ENCODE peak calls at places on chromosomes 11 and 22, in six cellular contexts. H, K, P, E, A and B are unnamed samples.

GRCh38 chr11:75925785-75926164 is 110.8 kb downstream of the UVRAG start:
- DNase-seq in H (no peak), K (no peak), P (no peak), E (no peak), A (peak), B (no peak)

GRCh38 chr11:85809881-85810280 is 1.1 kb downstream of the SYTL2 start:
- DNase-seq in H (no peak), K (no peak), P (no peak), E (peak), A (no peak), B (no peak)

GRCh38 chr11:71940561-71941219 is 11.8 kb downstream of the RNF121 start:
- DNase-seq in H (no peak), K (no peak), P (no peak), E (no peak), A (no peak), B (no peak)

GRCh38 chr11:86696004-86696403 is 23.6 kb upstream of the ME3 start:
- DNase-seq in H (no peak), K (no peak), P (no peak), E (peak), A (peak), B (no peak)

GRCh38 chr11:35484435-35484834 is 41.0 kb downstream of the PAMR1 start:
- DNase-seq in H (no peak), K (no peak), P (no peak), E (peak), A (peak), B (no peak)

GRCh38 chr11:112965601-112966125 is 4.4 kb downstream of the NCAM1 start:
- DNase-seq in H (no peak), K (no peak), P (no peak), E (no peak), A (no peak), B (peak)

GRCh38 chr11:65651589-65652510 is 10.9 kb downstream of the RELA start:
- DNase-seq in H (no peak), K (no peak), P (no peak), E (no peak), A (peak), B (no peak)

GRCh38 chr11:69894126-69895047 is 75.2 kb upstream of the FGF3 start:
- DNase-seq in H (no peak), K (no peak), P (no peak), E (no peak), A (no peak), B (no peak)

GRCh38 chr11:112321521-112322172 is 61.0 kb upstream of the PLET1 start:
- DNase-seq in H (no peak), K (no peak), P (no peak), E (peak), A (peak), B (peak)

GRCh38 chr22:24146190-24146616 is 35.1 kb upstream of the SUSD2 start:
- DNase-seq in H (no peak), K (no peak), P (no peak), E (peak), A (peak), B (no peak)

GRCh38 chr11:69444381-69445130 is 36.9 kb upstream of the LINC01488 start:
- DNase-seq in H (no peak), K (no peak), P (no peak), E (peak), A (peak), B (no peak)

GRCh38 chr22:39237276-39238123 is 7.3 kb downstream of the PDGFB start:
- DNase-seq in H (no peak), K (no peak), P (no peak), E (no peak), A (no peak), B (no peak)

GRCh38 chr11:76604081-76604601 is 66.4 kb downstream of the LRRC32 start:
- DNase-seq in H (no peak), K (no peak), P (no peak), E (no peak), A (no peak), B (no peak)

GRCh38 chr11:61111786-61112517 is 9.7 kb downstream of the CD5 start:
- DNase-seq in H (no peak), K (no peak), P (no peak), E (no peak), A (no peak), B (no peak)

GRCh38 chr22:48926663-48927062 is 901.0 kb downstream of the BRD1 start:
- DNase-seq in H (no peak), K (no peak), P (no peak), E (no peak), A (no peak), B (no peak)

GRCh38 chr22:23219787-23220484 is 39.6 kb downstream of the BCR start:
- DNase-seq in H (no peak), K (no peak), P (no peak), E (peak), A (peak), B (no peak)

GRCh38 chr11:118646393-118646792 is 33.1 kb downstream of the TREH start:
- DNase-seq in H (no peak), K (no peak), P (no peak), E (no peak), A (no peak), B (no peak)

GRCh38 chr11:17413414-17414316 is 25.2 kb upstream of the KCNJ11 start:
- DNase-seq in H (no peak), K (no peak), P (no peak), E (no peak), A (no peak), B (peak)

GRCh38 chr11:5476184-5476819 is 12.2 kb upstream of the OR52D1 start:
- DNase-seq in H (no peak), K (no peak), P (no peak), E (peak), A (peak), B (peak)

GRCh38 chr11:32088117-32088941 is 2.5 kb upstream of the RCN1 start:
- DNase-seq in H (no peak), K (no peak), P (no peak), E (peak), A (peak), B (peak)

GRCh38 chr11:111911563-111912401 is at the start of gene CRYAB:
- DNase-seq in H (no peak), K (no peak), P (peak), E (peak), A (peak), B (no peak)

GRCh38 chr11:115682101-115682500 is 177.9 kb upstream of the CADM1 start:
- DNase-seq in H (no peak), K (no peak), P (no peak), E (no peak), A (no peak), B (no peak)

GRCh38 chr11:13010737-13011342 is 1.7 kb downstream of the RASSF10 start:
- DNase-seq in H (no peak), K (no peak), P (no peak), E (no peak), A (no peak), B (no peak)

GRCh38 chr22:22816171-22816514 is 71.5 kb upstream of the IGLL5 start:
- DNase-seq in H (no peak), K (no peak), P (no peak), E (no peak), A (no peak), B (no peak)

GRCh38 chr11:19546325-19546724 is 166.3 kb upstream of the NAV2 start:
- DNase-seq in H (no peak), K (no peak), P (no peak), E (no peak), A (no peak), B (no peak)

GRCh38 chr22:46757104-46757503 is 5.3 kb upstream of the TBC1D22A start:
- DNase-seq in H (no peak), K (no peak), P (no peak), E (no peak), A (no peak), B (no peak)

GRCh38 chr11:112366777-112367176 is 106.1 kb upstream of the PLET1 start:
- DNase-seq in H (no peak), K (no peak), P (no peak), E (no peak), A (peak), B (no peak)

GRCh38 chr11:114295676-114296081 is 520 bp upstream of the NNMT start:
- DNase-seq in H (no peak), K (no peak), P (no peak), E (no peak), A (no peak), B (no peak)

GRCh38 chr11:62853279-62853965 is 14.0 kb upstream of the WDR74 start:
- DNase-seq in H (no peak), K (no peak), P (no peak), E (no peak), A (no peak), B (no peak)

GRCh38 chr11:120235024-120235628 is 4.8 kb upstream of the POU2F3 start:
- DNase-seq in H (peak), K (no peak), P (no peak), E (no peak), A (peak), B (peak)

GRCh38 chr11:9057888-9058287 is 33.5 kb downstream of the SCUBE2 start:
- DNase-seq in H (no peak), K (no peak), P (no peak), E (no peak), A (no peak), B (no peak)

GRCh38 chr22:39471421-39472141 is 14.8 kb downstream of the MGAT3 start:
- DNase-seq in H (no peak), K (no peak), P (no peak), E (peak), A (peak), B (no peak)

GRCh38 chr22:49930596-49931412 is 12.4 kb downstream of the CRELD2 start:
- DNase-seq in H (no peak), K (no peak), P (no peak), E (peak), A (peak), B (peak)

GRCh38 chr11:15471028-15471708 is 356.4 kb downstream of the INSC start:
- DNase-seq in H (no peak), K (no peak), P (no peak), E (no peak), A (no peak), B (peak)

GRCh38 chr11:59918987-59919589 is 19.1 kb upstream of the OOSP1 start:
- DNase-seq in H (no peak), K (no peak), P (no peak), E (peak), A (peak), B (peak)